ENCODE peak calls at places on chromosomes 2 and 18, in six cellular contexts. O is hepatocyte, E is IMR-90, F is fibroblast of lung, B is MCF 10A, T is RWPE1. M is an unnamed sample.

GRCh38 chr2:150567771-150568278 is 80.4 kb upstream of the RND3 start:
- DNase-seq in E (peak), B (no peak), F (peak), T (no peak), O (no peak), M (peak)

GRCh38 chr2:160355080-160355479 is 138.5 kb downstream of the RBMS1 start:
- DNase-seq in O (no peak), F (no peak), B (no peak), T (no peak), E (no peak), M (no peak)

GRCh38 chr2:99890616-99891259 is 251.7 kb downstream of the AFF3 start:
- DNase-seq in B (no peak), E (no peak), T (no peak), F (no peak), O (no peak), M (no peak)

GRCh38 chr2:10824191-10824590 is 11.6 kb upstream of the PDIA6 start:
- DNase-seq in F (no peak), E (no peak), O (no peak), B (no peak), T (no peak), M (no peak)

GRCh38 chr2:70552501-70553333 is 909 bp downstream of the TGFA start:
- DNase-seq in O (no peak), E (no peak), F (no peak), B (peak), T (no peak), M (no peak)

GRCh38 chr2:10408649-10409579 is 39.2 kb downstream of the ODC1 start:
- DNase-seq in B (peak), O (peak), E (peak), F (peak), T (peak), M (peak)

GRCh38 chr2:138829326-138829725 is 49.1 kb upstream of the NXPH2 start:
- DNase-seq in B (peak), O (peak), E (peak), F (peak), T (peak), M (no peak)

GRCh38 chr2:204691911-204692510 is 146.7 kb downstream of the PARD3B start:
- DNase-seq in F (peak), T (peak), B (peak), E (peak), O (peak), M (peak)

GRCh38 chr2:127560201-127560928 is 24.9 kb downstream of the MYO7B start:
- DNase-seq in F (no peak), T (no peak), B (no peak), E (no peak), O (no peak), M (no peak)

GRCh38 chr18:67730884-67731283 is 214.4 kb upstream of the DSEL start:
- DNase-seq in B (peak), F (peak), O (no peak), T (peak), E (peak), M (peak)

GRCh38 chr2:57804971-57805370 is 241.6 kb upstream of the VRK2 start:
- DNase-seq in B (no peak), F (no peak), O (no peak), E (no peak), T (no peak), M (no peak)

GRCh38 chr2:151862688-151863087 is 34.5 kb upstream of the ARL5A start:
- DNase-seq in T (no peak), B (peak), F (no peak), E (no peak), O (no peak), M (no peak)

GRCh38 chr2:28717339-28717758 is 34.3 kb upstream of the PPP1CB start:
- DNase-seq in T (peak), O (peak), E (peak), B (peak), F (peak), M (no peak)

GRCh38 chr2:176758426-176758825 is 454.2 kb upstream of the HNRNPA3 start:
- DNase-seq in B (no peak), F (no peak), T (no peak), E (no peak), O (no peak), M (no peak)

GRCh38 chr2:227745594-227745993 is at the start of gene SCYGR8:
- DNase-seq in E (no peak), T (no peak), O (no peak), F (no peak), B (no peak), M (no peak)

DNA sequence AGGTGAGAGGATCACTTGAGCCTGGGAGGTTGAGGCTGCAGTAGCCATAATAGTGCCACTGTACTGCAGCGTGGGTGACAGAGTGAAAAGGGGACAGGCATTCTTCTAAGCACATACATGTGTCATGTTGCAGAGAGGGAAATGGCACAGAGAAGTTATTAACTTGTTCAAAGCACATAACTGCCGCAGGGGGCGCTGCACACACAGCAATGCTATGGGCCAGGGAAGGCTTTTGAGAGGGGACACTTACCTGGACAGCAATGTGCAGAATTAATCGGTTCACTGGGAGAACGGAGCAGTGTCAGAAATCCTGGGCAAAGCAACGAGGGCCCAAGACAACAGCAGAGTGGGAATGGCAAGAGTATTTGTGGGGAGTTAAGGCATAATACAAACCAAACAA is 2.4 kb downstream of the SCYGR8 start:
- DNase-seq in F (no peak), T (no peak), E (no peak), B (peak), O (no peak), M (no peak)
- TF ChIP-seq CTCF in F (peak), T (no peak), E (peak), B (no peak), O (peak), M (peak)

GRCh38 chr2:220981926-220982325 is 590.2 kb downstream of the EPHA4 start:
- DNase-seq in O (no peak), E (no peak), T (peak), B (no peak), F (no peak), M (no peak)
- TF ChIP-seq CTCF in O (no peak), E (no peak), T (no peak), B (no peak), F (no peak), M (no peak)

GRCh38 chr2:233847248-233847898 is 7.0 kb downstream of the HJURP start:
- DNase-seq in T (no peak), O (no peak), E (no peak), F (no peak), B (no peak), M (no peak)
- TF ChIP-seq CTCF in T (no peak), O (no peak), E (no peak), F (no peak), B (no peak), M (no peak)

GRCh38 chr18:11504962-11505361 is 104.4 kb upstream of the SLC35G4 start:
- DNase-seq in T (no peak), B (no peak), O (no peak), F (no peak), E (no peak), M (no peak)
- TF ChIP-seq CTCF in T (no peak), B (no peak), O (no peak), F (no peak), E (no peak), M (no peak)

DNA sequence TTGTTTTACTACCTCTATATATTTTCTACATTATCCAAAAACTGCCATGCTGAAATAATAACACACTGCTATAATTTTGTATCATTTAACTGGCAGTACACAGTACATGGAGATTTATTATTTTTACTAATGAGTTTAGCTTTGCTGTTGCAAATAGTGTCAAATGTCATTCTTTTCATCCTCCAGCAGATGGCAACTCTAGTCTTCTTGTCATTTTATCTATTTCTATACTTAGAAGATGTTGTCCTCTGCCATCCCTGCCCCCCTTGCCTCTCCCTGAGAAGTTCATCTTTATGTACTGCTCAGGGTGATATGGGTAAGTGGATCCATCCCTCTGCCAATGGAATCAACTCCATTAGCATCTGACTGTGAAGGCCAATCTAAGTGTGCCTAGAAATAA is 21.7 kb upstream of the LRRTM1 start:
- DNase-seq in E (peak), O (peak), B (peak), T (peak), F (peak), M (no peak)
- TF ChIP-seq CTCF in E (peak), O (peak), B (peak), T (peak), F (peak), M (peak)

GRCh38 chr2:238433300-238433915 is 6.7 kb downstream of the ASB1 start:
- DNase-seq in F (no peak), E (no peak), B (no peak), O (no peak), T (no peak), M (no peak)
- TF ChIP-seq CTCF in F (no peak), E (no peak), B (no peak), O (no peak), T (no peak), M (no peak)

GRCh38 chr2:35415282-35415681 is 940.3 kb upstream of the CRIM1 start:
- DNase-seq in F (no peak), O (no peak), T (no peak), E (no peak), B (peak), M (no peak)
- TF ChIP-seq CTCF in F (peak), O (peak), T (peak), E (no peak), B (peak), M (no peak)

GRCh38 chr2:118310016-118310877 is 222.0 kb downstream of the INSIG2 start:
- DNase-seq in B (no peak), T (peak), E (peak), O (peak), F (peak), M (no peak)

GRCh38 chr2:118315606-118316005 is 227.3 kb downstream of the INSIG2 start:
- DNase-seq in E (no peak), B (no peak), T (no peak), O (no peak), F (no peak), M (no peak)

GRCh38 chr2:118309201-118310015 is 221.1 kb downstream of the INSIG2 start:
- DNase-seq in F (peak), B (no peak), E (no peak), O (no peak), T (no peak), M (no peak)

GRCh38 chr2:118310878-118311442 is 222.7 kb downstream of the INSIG2 start:
- DNase-seq in F (peak), O (peak), B (no peak), T (no peak), E (no peak), M (no peak)

DNA sequence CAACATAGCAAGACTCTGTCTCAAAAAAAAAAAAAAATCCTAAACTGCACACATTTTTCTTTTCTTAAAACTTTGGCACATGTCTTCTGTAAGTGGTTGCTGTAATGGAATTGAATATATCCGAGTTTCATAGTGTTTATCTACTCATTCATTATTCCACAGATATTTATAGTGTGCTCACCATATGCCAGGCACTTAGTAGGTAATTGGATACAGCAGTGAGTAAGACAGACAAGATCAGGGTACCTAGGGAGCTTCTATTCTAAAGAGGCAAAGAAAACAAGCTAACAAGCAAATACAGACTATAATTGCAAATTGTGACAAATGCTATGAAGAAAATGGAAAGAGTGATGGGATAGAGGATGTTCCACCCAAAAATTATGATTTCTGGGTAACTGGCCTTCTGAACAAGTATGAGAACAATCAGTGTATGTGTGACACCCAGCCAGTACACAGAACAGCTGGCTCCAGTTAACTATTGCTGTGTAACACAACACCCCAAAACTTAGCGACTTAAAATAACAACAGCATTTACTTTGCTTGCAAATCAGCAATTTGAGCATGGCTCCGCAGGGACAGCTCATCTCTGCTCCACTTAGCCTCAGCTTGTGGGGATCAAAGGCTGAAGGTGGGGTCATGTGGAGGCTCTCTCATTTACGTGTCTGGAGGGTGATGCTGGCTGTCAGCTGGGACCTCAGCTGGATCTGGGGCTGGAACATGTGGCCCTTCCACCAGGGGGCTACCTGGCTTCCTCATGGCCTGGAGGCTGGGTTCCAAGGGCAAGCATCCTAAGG is 224.9 kb downstream of the INSIG2 start:
- DNase-seq in T (no peak), O (no peak), B (no peak), F (no peak), E (no peak), M (no peak)
- TF ChIP-seq CTCF in T (no peak), O (no peak), B (no peak), F (no peak), E (no peak), M (no peak)

M was measured in AG09319.